ENCODE peak calls at places on chromosomes 3 and 15, in seven cellular contexts. A is mesenchymal stem cell, J is psoas muscle, O is tibial artery, V is right cardiac atrium, X is lower lobe of right lung, E is Panc1. G is an unnamed sample.

GRCh38 chr3:172853911-172854648 is 103.6 kb downstream of the ECT2 start:
- DNase-seq in A (no peak), J (no peak), O (no peak), V (no peak), X (no peak), E (no peak), G (no peak)

GRCh38 chr3:142987707-142988106 is 13.7 kb upstream of the U2SURP start:
- DNase-seq in A (peak; percentile 33), J (peak; percentile 17), O (no peak), V (peak; percentile 75), X (no peak), E (no peak), G (no peak)

GRCh38 chr3:159989973-159990846 is 1.6 kb downstream of the IL12A start:
- DNase-seq in A (no peak), J (no peak), O (no peak), V (no peak), X (no peak), E (no peak), G (no peak)

GRCh38 chr3:26712211-26713026 is 89.8 kb downstream of the LRRC3B start:
- DNase-seq in A (peak; percentile 18), J (no peak), O (no peak), V (no peak), X (no peak), E (peak; percentile 5), G (no peak)

GRCh38 chr3:41920406-41920970 is 41.4 kb downstream of the ULK4 start:
- DNase-seq in A (no peak), J (no peak), O (no peak), V (no peak), X (no peak), E (no peak), G (no peak)

GRCh38 chr15:47822066-47822465 is 104.8 kb downstream of the SEMA6D start:
- DNase-seq in A (peak; percentile 30), J (no peak), O (no peak), V (no peak), X (no peak), E (no peak), G (peak; percentile 62)

GRCh38 chr3:129534428-129535027 is 6.1 kb downstream of the RHO start:
- DNase-seq in A (no peak), J (no peak), O (no peak), V (no peak), X (no peak), E (no peak), G (no peak)

GRCh38 chr3:114643342-114643741 is 349.5 kb downstream of the TIGIT start:
- DNase-seq in A (no peak), J (no peak), O (no peak), V (no peak), X (no peak), E (no peak), G (no peak)

GRCh38 chr3:56737001-56737400 is 53.9 kb upstream of the TASOR start:
- DNase-seq in A (no peak), J (no peak), O (no peak), V (no peak), X (no peak), E (no peak), G (no peak)

GRCh38 chr3:133910422-133910821 is 14.7 kb upstream of the RAB6B start:
- DNase-seq in A (no peak), J (no peak), O (no peak), V (no peak), X (no peak), E (no peak), G (no peak)

GRCh38 chr3:194269610-194270145 is 81.5 kb downstream of the CPN2 start:
- DNase-seq in A (peak; percentile 83), J (peak; percentile 85), O (peak; percentile 94), V (peak; percentile 98), X (peak; percentile 82), E (no peak), G (peak; percentile 94)

GRCh38 chr3:108345492-108346205 is 49.3 kb downstream of the HHLA2 start:
- DNase-seq in A (no peak), J (no peak), O (no peak), V (no peak), X (no peak), E (no peak), G (no peak)

GRCh38 chr3:99624536-99625236 is 13.7 kb upstream of the COL8A1 start:
- DNase-seq in A (no peak), J (no peak), O (no peak), V (no peak), X (no peak), E (no peak), G (no peak)

GRCh38 chr15:74599156-74599555 is 16.5 kb upstream of the CLK3 start:
- DNase-seq in A (no peak), J (no peak), O (no peak), V (no peak), X (no peak), E (no peak), G (no peak)

GRCh38 chr3:139534444-139534812 is 5.1 kb downstream of the RBP1 start:
- DNase-seq in A (peak; percentile 27), J (no peak), O (no peak), V (no peak), X (no peak), E (no peak), G (peak; percentile 49)

GRCh38 chr3:100009285-100010086 is 104.8 kb downstream of the FILIP1L start:
- DNase-seq in A (peak; percentile 23), J (no peak), O (no peak), V (no peak), X (no peak), E (no peak), G (no peak)

GRCh38 chr3:64023187-64023860 is at the start of gene PSMD6:
- DNase-seq in A (peak; percentile 89), J (peak; percentile 88), O (peak; percentile 89), V (peak; percentile 96), X (peak; percentile 93), E (peak; percentile 64), G (peak; percentile 89)

GRCh38 chr3:162217603-162218002 is 721.0 kb downstream of the OTOL1 start:
- DNase-seq in A (no peak), J (no peak), O (no peak), V (no peak), X (no peak), E (no peak), G (no peak)

GRCh38 chr3:53705024-53705750 is 141.0 kb downstream of the CHDH start:
- DNase-seq in A (no peak), J (no peak), O (no peak), V (no peak), X (no peak), E (no peak), G (no peak)
- H3K4me1 ChIP-seq in A (peaks cover 7% of the 10 kb centered on the region), J (no peaks in the 10 kb centered on the region), O (no peaks in the 10 kb centered on the region), V (peaks cover 4% of the 10 kb centered on the region), X (peaks cover 47% of the 10 kb centered on the region), E (no peaks in the 10 kb centered on the region), G (no peaks in the 10 kb centered on the region)

GRCh38 chr15:77851696-77852095 is 219.0 kb upstream of the LINGO1 start:
- DNase-seq in A (no peak), J (no peak), O (peak; percentile 34), V (no peak), X (peak; percentile 39), E (no peak), G (no peak)

GRCh38 chr15:77853910-77854309 is 221.2 kb upstream of the LINGO1 start:
- DNase-seq in A (no peak), J (no peak), O (peak; percentile 5), V (no peak), X (peak; percentile 12), E (no peak), G (no peak)

GRCh38 chr15:77851086-77851485 is 218.4 kb upstream of the LINGO1 start:
- DNase-seq in A (no peak), J (no peak), O (peak; percentile 35), V (no peak), X (peak; percentile 7), E (no peak), G (no peak)

GRCh38 chr15:77853008-77853328 is 220.3 kb upstream of the LINGO1 start:
- DNase-seq in A (no peak), J (no peak), O (no peak), V (no peak), X (no peak), E (no peak), G (no peak)

GRCh38 chr15:77852241-77853007 is 219.7 kb upstream of the LINGO1 start:
- DNase-seq in A (no peak), J (no peak), O (peak; percentile 39), V (no peak), X (peak; percentile 14), E (no peak), G (no peak)
- H3K4me3 ChIP-seq in A (no peak overlapping the region), J (no peak overlapping the region), O (no peak overlapping the region), V (no peak overlapping the region), X (no peak overlapping the region), E (no peak overlapping the region), G (no peak overlapping the region)

GRCh38 chr15:65374334-65374733 is 3.5 kb downstream of the IGDCC3 start:
- DNase-seq in A (no peak), J (no peak), O (no peak), V (no peak), X (no peak), E (no peak), G (no peak)

GRCh38 chr15:65375871-65376552 is 1.8 kb downstream of the IGDCC3 start:
- DNase-seq in A (no peak), J (no peak), O (peak; percentile 33), V (no peak), X (no peak), E (no peak), G (peak; percentile 22)

GRCh38 chr15:65376767-65377104 is 1.1 kb downstream of the IGDCC3 start:
- DNase-seq in A (no peak), J (no peak), O (no peak), V (no peak), X (no peak), E (no peak), G (no peak)

GRCh38 chr15:65373163-65373651 is 4.6 kb downstream of the IGDCC3 start:
- DNase-seq in A (no peak), J (no peak), O (peak; percentile 32), V (no peak), X (no peak), E (no peak), G (no peak)

GRCh38 chr15:65374831-65375401 is 2.9 kb downstream of the IGDCC3 start:
- DNase-seq in A (no peak), J (no peak), O (peak; percentile 24), V (no peak), X (no peak), E (no peak), G (no peak)
- H3K4me1 ChIP-seq in A (peaks cover 16% of the 10 kb centered on the region), J (peaks cover 8% of the 10 kb centered on the region), O (peaks cover 14% of the 10 kb centered on the region), V (peaks cover 6% of the 10 kb centered on the region), X (peaks cover 20% of the 10 kb centered on the region), E (no peaks in the 10 kb centered on the region), G (no peaks in the 10 kb centered on the region)

GRCh38 chr3:10376353-10376752 is 55.4 kb upstream of the SEC13 start:
- DNase-seq in A (no peak), J (no peak), O (no peak), V (no peak), X (no peak), E (no peak), G (no peak)

GRCh38 chr3:10374311-10374710 is 53.4 kb upstream of the SEC13 start:
- DNase-seq in A (no peak), J (no peak), O (no peak), V (no peak), X (no peak), E (no peak), G (no peak)

GRCh38 chr3:10377148-10377725 is 56.3 kb upstream of the SEC13 start:
- DNase-seq in A (no peak), J (peak; percentile 38), O (no peak), V (peak; percentile 72), X (no peak), E (no peak), G (no peak)

GRCh38 chr3:10373686-10374261 is 52.9 kb upstream of the SEC13 start:
- DNase-seq in A (peak; percentile 63), J (no peak), O (no peak), V (no peak), X (no peak), E (no peak), G (no peak)

GRCh38 chr3:10375296-10376053 is 54.6 kb upstream of the SEC13 start:
- DNase-seq in A (no peak), J (no peak), O (no peak), V (no peak), X (no peak), E (no peak), G (no peak)
- H3K4me3 ChIP-seq in A (no peak overlapping the region), J (no peak overlapping the region), O (no peak overlapping the region), V (no peak overlapping the region), X (no peak overlapping the region), E (no peak overlapping the region), G (no peak overlapping the region)

G was measured in ovary.